ENCODE peak calls at places on chromosomes 2 and 18, in eight cellular contexts. A is thoracic aorta, H is lung, O is fibroblast of the aortic adventitia, Y is Calu3, N is kidney epithelial cell, C is fibroblast of lung, M is progenitor cell of endocrine pancreas. E is an unnamed sample.

GRCh38 chr2:238743243-238744068 is 104.4 kb upstream of the TWIST2 start:
- DNase-seq in A (no peak), H (peak), O (peak), Y (no peak), N (peak), C (no peak), M (no peak), E (no peak)

GRCh38 chr2:71937401-71937800 is 210.3 kb downstream of the CYP26B1 start:
- DNase-seq in A (no peak), H (no peak), O (no peak), Y (no peak), N (no peak), C (no peak), M (no peak), E (no peak)

GRCh38 chr2:16615687-16616615 is 49.7 kb downstream of the CYRIA start:
- DNase-seq in A (no peak), H (no peak), O (no peak), Y (no peak), N (no peak), C (no peak), M (no peak), E (no peak)

GRCh38 chr2:227406177-227407031 is 18.7 kb upstream of the SCYGR1 start:
- DNase-seq in A (peak), H (peak), O (peak), Y (peak), N (peak), C (peak), M (peak), E (no peak)

GRCh38 chr2:239727776-239728600 is 297.2 kb downstream of the NDUFA10 start:
- DNase-seq in A (no peak), H (no peak), O (no peak), Y (no peak), N (no peak), C (no peak), M (no peak), E (no peak)

GRCh38 chr2:100213595-100213994 is 71.2 kb upstream of the AFF3 start:
- DNase-seq in A (no peak), H (no peak), O (no peak), Y (no peak), N (no peak), C (no peak), M (no peak), E (no peak)

GRCh38 chr2:171687287-171688128 is at the start of gene DYNC1I2:
- DNase-seq in A (peak), H (peak), O (peak), Y (peak), N (peak), C (peak), M (peak), E (peak)

GRCh38 chr2:41872646-41873045 is 175.2 kb upstream of the PKDCC start:
- DNase-seq in A (no peak), H (no peak), O (peak), Y (no peak), N (no peak), C (no peak), M (no peak), E (no peak)

GRCh38 chr2:70987386-70987785 is 7.3 kb downstream of the TEX261 start:
- DNase-seq in A (no peak), H (no peak), O (no peak), Y (no peak), N (no peak), C (no peak), M (no peak), E (no peak)

GRCh38 chr2:223894009-223894408 is 51.1 kb downstream of the WDFY1 start:
- DNase-seq in A (no peak), H (no peak), O (no peak), Y (no peak), N (no peak), C (no peak), M (no peak), E (no peak)

GRCh38 chr2:72951303-72952095 is 34.2 kb downstream of the EMX1 start:
- DNase-seq in A (no peak), H (no peak), O (no peak), Y (no peak), N (no peak), C (no peak), M (no peak), E (no peak)

GRCh38 chr2:22890142-22890541 is 494.8 kb upstream of the KLHL29 start:
- DNase-seq in A (no peak), H (no peak), O (no peak), Y (no peak), N (no peak), C (no peak), M (no peak), E (no peak)
- TF ChIP-seq CTCF in A (no peak), H (no peak), O (no peak), Y (no peak), N (no peak), C (no peak), M (no peak), E (no peak)

GRCh38 chr2:37630778-37631177 is 40.7 kb downstream of the CDC42EP3 start:
- DNase-seq in A (no peak), H (no peak), O (no peak), Y (no peak), N (no peak), C (no peak), M (no peak), E (no peak)

GRCh38 chr2:37630298-37630697 is 41.1 kb downstream of the CDC42EP3 start:
- DNase-seq in A (no peak), H (no peak), O (peak), Y (no peak), N (no peak), C (no peak), M (no peak), E (no peak)

GRCh38 chr2:37631292-37631691 is 40.1 kb downstream of the CDC42EP3 start:
- DNase-seq in A (no peak), H (no peak), O (no peak), Y (no peak), N (no peak), C (no peak), M (no peak), E (no peak)

GRCh38 chr2:37632310-37632709 is 39.1 kb downstream of the CDC42EP3 start:
- DNase-seq in A (no peak), H (no peak), O (no peak), Y (no peak), N (no peak), C (no peak), M (no peak), E (no peak)

DNA sequence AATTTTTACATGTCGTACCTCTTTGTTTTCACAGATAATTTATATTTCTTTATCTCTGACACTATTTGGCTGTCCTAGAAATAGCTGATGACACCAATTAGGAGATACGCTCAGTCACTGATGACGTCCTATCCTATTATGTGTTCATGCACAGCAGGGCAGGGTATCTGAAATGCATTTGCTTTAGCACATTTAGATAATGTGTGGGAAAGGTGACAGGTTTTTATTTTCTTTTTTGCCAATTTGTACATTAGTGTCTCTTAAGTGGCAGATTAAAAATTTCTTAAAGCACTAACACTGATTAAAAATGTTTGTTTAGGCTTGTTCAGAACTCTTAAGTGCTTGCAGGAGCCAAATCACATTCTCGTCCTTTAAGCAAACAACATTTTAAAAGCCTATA is 39.7 kb downstream of the CDC42EP3 start:
- DNase-seq in A (no peak), H (no peak), O (no peak), Y (no peak), N (no peak), C (no peak), M (no peak), E (no peak)
- TF ChIP-seq CTCF in A (no peak), H (no peak), O (no peak), Y (no peak), N (no peak), C (no peak), M (no peak), E (no peak)

GRCh38 chr18:58785171-58785805 is 79.4 kb upstream of the ZNF532 start:
- DNase-seq in A (peak), H (peak), O (peak), Y (peak), N (peak), C (peak), M (no peak), E (no peak)
- TF ChIP-seq CTCF in A (peak), H (no peak), O (peak), Y (peak), N (peak), C (no peak), M (no peak), E (no peak)

DNA sequence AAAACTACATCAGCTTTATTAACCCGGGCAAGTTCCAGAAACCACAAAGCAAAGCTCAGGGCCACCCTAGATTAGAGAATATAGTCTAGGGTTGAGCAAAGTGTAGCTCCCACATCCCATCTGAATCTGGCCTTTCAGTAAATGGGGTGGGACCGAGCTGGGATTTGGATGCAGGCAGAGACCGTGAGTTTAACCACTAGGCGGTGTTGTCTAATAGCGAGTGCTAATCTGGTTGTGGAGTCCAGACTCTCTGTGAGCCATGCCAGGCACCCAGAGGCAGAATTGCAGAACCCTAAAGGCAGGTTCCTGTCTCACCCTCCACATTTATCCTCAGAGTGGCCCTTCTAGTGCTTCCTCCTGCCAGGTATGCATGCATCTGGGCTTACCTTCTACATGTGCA is 435.9 kb downstream of the TSN start:
- DNase-seq in A (no peak), H (peak), O (no peak), Y (peak), N (no peak), C (no peak), M (peak), E (no peak)
- TF ChIP-seq CTCF in A (no peak), H (no peak), O (no peak), Y (peak), N (peak), C (peak), M (peak), E (peak)